ENCODE peak calls at places on chromosomes 13 and 19, in ten cellular contexts. A is GM13977, Y is MCF 10A, B is chondrocyte, Q is left colon, S is NCI-H1417, D is C1 segment of cervical spinal cord, I is uterus, W is tibial nerve, V is mucosa of descending colon. H is an unnamed sample.

GRCh38 chr13:110341445-110342247 is 34.6 kb downstream of the COL4A2 start:
- DNase-seq in A (no peak), Y (no peak), B (no peak), Q (no peak), S (no peak), D (no peak), I (no peak), W (no peak), V (no peak), H (no peak)

GRCh38 chr13:28349371-28349770 is 145.6 kb downstream of the FLT1 start:
- DNase-seq in A (no peak), Y (no peak), B (no peak), Q (no peak), S (no peak), D (no peak), I (no peak), W (no peak), V (no peak), H (no peak)

GRCh38 chr19:13015361-13016231 is 20.3 kb downstream of the NFIX start:
- DNase-seq in A (no peak), Y (no peak), B (no peak), Q (no peak), S (no peak), D (no peak), I (peak; percentile 39), W (no peak), V (no peak), H (no peak)

GRCh38 chr19:54302252-54302651 is 10.7 kb downstream of the LILRA5 start:
- DNase-seq in A (no peak), Y (no peak), B (no peak), Q (no peak), S (no peak), D (no peak), I (no peak), W (no peak), V (no peak), H (no peak)

GRCh38 chr13:41696163-41697003 is 239.0 kb downstream of the RGCC start:
- DNase-seq in A (no peak), Y (peak; percentile 27), B (no peak), Q (no peak), S (no peak), D (no peak), I (no peak), W (no peak), V (no peak), H (peak; percentile 55)

GRCh38 chr13:101152184-101152583 is 264.1 kb downstream of the NALCN start:
- DNase-seq in A (no peak), Y (no peak), B (no peak), Q (no peak), S (peak; percentile 63), D (no peak), I (no peak), W (no peak), V (no peak), H (no peak)

GRCh38 chr13:99275093-99275469 is 16.9 kb upstream of the GPR18 start:
- DNase-seq in A (no peak), Y (peak; percentile 14), B (no peak), Q (no peak), S (no peak), D (no peak), I (no peak), W (no peak), V (no peak), H (no peak)

GRCh38 chr13:94988654-94989053 is 276.3 kb upstream of the SOX21 start:
- DNase-seq in A (no peak), Y (peak; percentile 18), B (no peak), Q (no peak), S (no peak), D (no peak), I (no peak), W (no peak), V (no peak), H (no peak)

GRCh38 chr13:75359266-75359665 is 122.7 kb downstream of the TBC1D4 start:
- DNase-seq in A (no peak), Y (peak; percentile 76), B (no peak), Q (no peak), S (no peak), D (no peak), I (no peak), W (no peak), V (no peak), H (peak; percentile 78)

GRCh38 chr19:41944336-41944735 is 14.8 kb downstream of the RABAC1 start:
- DNase-seq in A (peak; percentile 36), Y (no peak), B (no peak), Q (no peak), S (no peak), D (no peak), I (no peak), W (no peak), V (no peak), H (no peak)

GRCh38 chr13:32309812-32310706 is 5.1 kb downstream of the ZAR1L start:
- DNase-seq in A (peak; percentile 40), Y (peak; percentile 72), B (no peak), Q (no peak), S (peak; percentile 1), D (no peak), I (peak; percentile 29), W (no peak), V (no peak), H (peak; percentile 23)

GRCh38 chr13:35732565-35732964 is 256.1 kb upstream of the MAB21L1 start:
- DNase-seq in A (no peak), Y (no peak), B (no peak), Q (no peak), S (no peak), D (no peak), I (no peak), W (no peak), V (no peak), H (no peak)

GRCh38 chr19:31378404-31378803 is 29.2 kb upstream of the TSHZ3 start:
- DNase-seq in A (no peak), Y (peak; percentile 2), B (no peak), Q (no peak), S (no peak), D (no peak), I (peak; percentile 56), W (peak; percentile 24), V (no peak), H (peak; percentile 25)

GRCh38 chr13:91609353-91609752 is 210.9 kb downstream of the GPC5 start:
- DNase-seq in A (no peak), Y (peak; percentile 5), B (no peak), Q (no peak), S (no peak), D (no peak), I (no peak), W (no peak), V (no peak), H (no peak)

GRCh38 chr19:45496349-45496953 is 396 bp downstream of the RTN2 start:
- DNase-seq in A (peak; percentile 65), Y (no peak), B (no peak), Q (peak; percentile 63), S (peak; percentile 68), D (no peak), I (peak; percentile 47), W (no peak), V (peak; percentile 75), H (no peak)

GRCh38 chr19:16113727-16114126 is 2.0 kb downstream of the RAB8A start:
- DNase-seq in A (no peak), Y (no peak), B (no peak), Q (no peak), S (no peak), D (no peak), I (no peak), W (no peak), V (no peak), H (no peak)

GRCh38 chr13:45238945-45239795 is 38.3 kb upstream of the KCTD4 start:
- DNase-seq in A (no peak), Y (peak; percentile 78), B (no peak), Q (no peak), S (no peak), D (no peak), I (no peak), W (no peak), V (no peak), H (peak; percentile 80)

GRCh38 chr13:102440259-102440936 is 38.5 kb upstream of the FGF14 start:
- DNase-seq in A (no peak), Y (peak; percentile 41), B (no peak), Q (peak; percentile 59), S (no peak), D (no peak), I (no peak), W (no peak), V (peak; percentile 66), H (peak; percentile 29)

GRCh38 chr13:25859528-25859927 is 192.3 kb downstream of the SHISA2 start:
- DNase-seq in A (no peak), Y (no peak), B (no peak), Q (no peak), S (no peak), D (no peak), I (no peak), W (no peak), V (no peak), H (peak; percentile 74)

GRCh38 chr19:29965529-29965928 is 23.5 kb downstream of the URI1 start:
- DNase-seq in A (no peak), Y (no peak), B (no peak), Q (no peak), S (no peak), D (no peak), I (no peak), W (no peak), V (no peak), H (peak; percentile 30)

GRCh38 chr19:56253737-56254136 is 18.8 kb upstream of the EDDM13 start:
- DNase-seq in A (peak; percentile 64), Y (peak; percentile 61), B (no peak), Q (no peak), S (no peak), D (no peak), I (no peak), W (peak; percentile 15), V (no peak), H (peak; percentile 51)

GRCh38 chr19:48999481-49000325 is 6.0 kb downstream of the RUVBL2 start:
- DNase-seq in A (peak; percentile 67), Y (peak; percentile 69), B (no peak), Q (peak; percentile 72), S (no peak), D (no peak), I (no peak), W (no peak), V (peak; percentile 72), H (no peak)

GRCh38 chr19:39971380-39971841 is 446 bp downstream of the PSMC4 start:
- DNase-seq in A (no peak), Y (no peak), B (no peak), Q (no peak), S (no peak), D (no peak), I (no peak), W (no peak), V (no peak), H (peak; percentile 20)

GRCh38 chr13:24900507-24900906 is 136.5 kb downstream of the RNF17 start:
- DNase-seq in A (no peak), Y (no peak), B (no peak), Q (no peak), S (no peak), D (no peak), I (no peak), W (no peak), V (no peak), H (no peak)

GRCh38 chr19:33618884-33619283 is 2.9 kb upstream of the CHST8 start:
- DNase-seq in A (peak; percentile 3), Y (no peak), B (no peak), Q (no peak), S (no peak), D (no peak), I (no peak), W (no peak), V (no peak), H (no peak)

GRCh38 chr19:18433039-18433691 is 4.8 kb downstream of the ISYNA1 start:
- DNase-seq in A (peak; percentile 73), Y (no peak), B (no peak), Q (peak; percentile 58), S (no peak), D (no peak), I (peak; percentile 53), W (no peak), V (peak; percentile 57), H (no peak)